ENCODE peak calls at places on chromosomes 12 and 14, in four cellular contexts. O, Y, K and I are unnamed samples. For H3K4me1, the result is how much of the 10 kb centered on the place peaks cover.

GRCh38 chr14:55000381-55000780 is 26.5 kb downstream of the WDHD1 start:
- DNase-seq in O (no peak), Y (no peak), K (no peak), I (no peak)

GRCh38 chr14:101200650-101201516 is 297.4 kb upstream of the RTL1 start:
- DNase-seq in O (no peak), Y (no peak), K (peak), I (no peak)

GRCh38 chr12:117380083-117380482 is 18.7 kb upstream of the NOS1 start:
- DNase-seq in O (no peak), Y (no peak), K (no peak), I (no peak)

GRCh38 chr14:101183376-101184103 is 280.0 kb upstream of the RTL1 start:
- DNase-seq in O (peak), Y (peak), K (peak), I (no peak)

GRCh38 chr14:71365305-71365865 is 458.1 kb downstream of the PCNX1 start:
- DNase-seq in O (no peak), Y (no peak), K (no peak), I (no peak)

GRCh38 chr14:92463141-92463540 is 50.4 kb upstream of the RIN3 start:
- DNase-seq in O (no peak), Y (no peak), K (no peak), I (no peak)

GRCh38 chr12:127926004-127926403 is 341.0 kb upstream of the TMEM132C start:
- DNase-seq in O (no peak), Y (no peak), K (no peak), I (no peak)

GRCh38 chr12:49698619-49699545 is 8.3 kb downstream of the FMNL3 start:
- DNase-seq in O (no peak), Y (peak), K (peak), I (no peak)

GRCh38 chr14:102222751-102223150 is 82.2 kb downstream of the MOK start:
- DNase-seq in O (no peak), Y (no peak), K (peak), I (no peak)

GRCh38 chr12:66683073-66683472 is 4.2 kb upstream of the GRIP1 start:
- DNase-seq in O (no peak), Y (no peak), K (no peak), I (no peak)

GRCh38 chr14:74140374-74140850 is 55.7 kb downstream of the LIN52 start:
- DNase-seq in O (no peak), Y (no peak), K (no peak), I (no peak)

GRCh38 chr12:29960113-29960512 is 176.4 kb upstream of the TMTC1 start:
- DNase-seq in O (no peak), Y (no peak), K (no peak), I (no peak)

GRCh38 chr14:64818151-64818550 is 61.6 kb downstream of the SPTB start:
- DNase-seq in O (no peak), Y (no peak), K (no peak), I (no peak)

GRCh38 chr14:47675489-47676300 is at the start of gene MDGA2:
- DNase-seq in O (no peak), Y (no peak), K (peak), I (no peak)

GRCh38 chr12:120586216-120586615 is 5.0 kb upstream of the POP5 start:
- DNase-seq in O (no peak), Y (no peak), K (no peak), I (no peak)

GRCh38 chr12:84480803-84481202 is 431.8 kb downstream of the SLC6A15 start:
- DNase-seq in O (no peak), Y (no peak), K (no peak), I (no peak)

GRCh38 chr14:24399981-24400718 is 1.3 kb downstream of the NYNRIN start:
- DNase-seq in O (no peak), Y (no peak), K (no peak), I (no peak)

GRCh38 chr12:67634167-67634793 is 14.3 kb upstream of the DYRK2 start:
- DNase-seq in O (no peak), Y (no peak), K (no peak), I (no peak)

GRCh38 chr12:94545937-94546771 is 86.5 kb upstream of the CEP83 start:
- DNase-seq in O (peak), Y (peak), K (no peak), I (peak)

GRCh38 chr14:68660495-68660894 is 132.4 kb downstream of the ZFP36L1 start:
- DNase-seq in O (no peak), Y (no peak), K (no peak), I (no peak)

GRCh38 chr14:68661226-68662225 is 131.3 kb downstream of the ZFP36L1 start:
- DNase-seq in O (no peak), Y (no peak), K (no peak), I (no peak)

GRCh38 chr14:68664225-68664681 is 128.6 kb downstream of the ZFP36L1 start:
- DNase-seq in O (no peak), Y (no peak), K (no peak), I (no peak)

GRCh38 chr14:68663385-68664076 is 129.3 kb downstream of the ZFP36L1 start:
- DNase-seq in O (no peak), Y (no peak), K (no peak), I (no peak)

DNA sequence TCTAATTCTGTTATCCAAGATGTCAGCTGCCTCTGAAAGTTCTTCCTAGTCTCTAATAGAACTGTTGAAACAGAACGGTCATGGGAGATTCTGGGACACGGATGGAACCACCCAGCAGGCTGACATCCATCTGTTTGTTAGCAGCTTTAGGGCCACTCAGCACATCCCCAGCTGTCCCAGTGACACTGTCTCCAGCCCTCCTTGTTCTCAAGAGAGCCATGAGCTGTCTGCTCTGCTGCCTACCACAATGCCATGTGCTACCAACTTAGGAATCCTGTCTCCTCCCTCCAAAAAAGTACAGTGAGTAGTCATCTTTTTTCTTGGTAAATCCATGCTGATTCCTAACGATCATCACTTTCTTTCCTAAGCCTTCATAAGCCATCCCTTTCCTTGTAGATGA is 130.5 kb downstream of the ZFP36L1 start:
- DNase-seq in O (no peak), Y (no peak), K (no peak), I (no peak)
- H3K4me1 ChIP-seq in O (under half), Y (under half), K (under half), I (under half)

GRCh38 chr12:5094986-5095385 is 51.3 kb downstream of the KCNA5 start:
- DNase-seq in O (no peak), Y (no peak), K (no peak), I (no peak)
- H3K27ac ChIP-seq in O (no peak), Y (no peak), K (no peak), I (no peak)

DNA sequence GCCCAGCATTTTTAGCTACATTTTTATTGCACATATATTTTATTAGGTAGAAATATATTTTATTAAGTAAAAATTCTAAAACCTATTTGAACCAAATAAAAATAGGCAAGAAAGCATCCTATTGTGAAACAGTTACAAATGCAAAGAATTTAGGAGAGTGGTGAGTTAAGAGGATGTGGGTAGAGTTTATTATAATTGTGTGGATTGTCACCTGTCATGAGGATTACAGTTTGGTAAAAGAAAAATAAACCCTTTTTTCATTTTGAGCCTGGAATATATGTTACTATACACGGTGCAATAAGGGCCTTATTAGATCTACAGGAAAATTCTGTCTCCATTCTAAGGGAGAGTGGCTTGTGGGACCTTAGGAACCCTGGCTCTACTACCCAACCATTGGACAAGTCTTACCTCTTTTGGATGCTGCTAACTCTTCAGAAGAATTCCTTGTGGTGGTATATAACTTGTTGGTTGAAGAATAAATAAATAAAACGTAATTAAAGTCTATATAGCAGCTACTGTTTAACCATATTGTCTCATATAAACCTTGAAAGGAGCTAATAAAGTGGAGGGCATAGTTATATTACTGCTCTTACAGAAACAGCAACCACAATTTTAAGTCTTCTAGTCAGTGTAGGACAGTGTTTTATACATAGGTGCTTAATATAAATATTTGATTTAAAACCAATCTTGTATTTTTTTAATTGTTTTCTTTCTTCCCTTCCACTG is 67.8 kb downstream of the FGD4 start:
- DNase-seq in O (no peak), Y (no peak), K (no peak), I (no peak)
- H3K4me1 ChIP-seq in O (under half), Y (under half), K (under half), I (under half)

GRCh38 chr14:50038398-50039119 is 77.8 kb downstream of the VCPKMT start:
- DNase-seq in O (peak), Y (no peak), K (no peak), I (no peak)

GRCh38 chr14:50040401-50040775 is 76.0 kb downstream of the VCPKMT start:
- DNase-seq in O (peak), Y (no peak), K (no peak), I (no peak)

GRCh38 chr14:50039734-50040400 is 76.5 kb downstream of the VCPKMT start:
- DNase-seq in O (peak), Y (no peak), K (no peak), I (no peak)

GRCh38 chr14:50037837-50038236 is 78.5 kb downstream of the VCPKMT start:
- DNase-seq in O (no peak), Y (no peak), K (no peak), I (no peak)

GRCh38 chr14:50039120-50039517 is 77.3 kb downstream of the VCPKMT start:
- DNase-seq in O (no peak), Y (no peak), K (no peak), I (no peak)
- H3K27ac ChIP-seq in O (no peak), Y (no peak), K (no peak), I (peak)

GRCh38 chr12:116121453-116121871 is 156.0 kb downstream of the MED13L start:
- DNase-seq in O (no peak), Y (no peak), K (no peak), I (no peak)
- H3K4me1 ChIP-seq in O (under half), Y (under half), K (under half), I (under half)

GRCh38 chr12:6941786-6942185 is 1.8 kb upstream of the RNU7-1 start:
- DNase-seq in O (no peak), Y (no peak), K (peak), I (no peak)
- H3K27ac ChIP-seq in O (no peak), Y (no peak), K (no peak), I (peak)

DNA sequence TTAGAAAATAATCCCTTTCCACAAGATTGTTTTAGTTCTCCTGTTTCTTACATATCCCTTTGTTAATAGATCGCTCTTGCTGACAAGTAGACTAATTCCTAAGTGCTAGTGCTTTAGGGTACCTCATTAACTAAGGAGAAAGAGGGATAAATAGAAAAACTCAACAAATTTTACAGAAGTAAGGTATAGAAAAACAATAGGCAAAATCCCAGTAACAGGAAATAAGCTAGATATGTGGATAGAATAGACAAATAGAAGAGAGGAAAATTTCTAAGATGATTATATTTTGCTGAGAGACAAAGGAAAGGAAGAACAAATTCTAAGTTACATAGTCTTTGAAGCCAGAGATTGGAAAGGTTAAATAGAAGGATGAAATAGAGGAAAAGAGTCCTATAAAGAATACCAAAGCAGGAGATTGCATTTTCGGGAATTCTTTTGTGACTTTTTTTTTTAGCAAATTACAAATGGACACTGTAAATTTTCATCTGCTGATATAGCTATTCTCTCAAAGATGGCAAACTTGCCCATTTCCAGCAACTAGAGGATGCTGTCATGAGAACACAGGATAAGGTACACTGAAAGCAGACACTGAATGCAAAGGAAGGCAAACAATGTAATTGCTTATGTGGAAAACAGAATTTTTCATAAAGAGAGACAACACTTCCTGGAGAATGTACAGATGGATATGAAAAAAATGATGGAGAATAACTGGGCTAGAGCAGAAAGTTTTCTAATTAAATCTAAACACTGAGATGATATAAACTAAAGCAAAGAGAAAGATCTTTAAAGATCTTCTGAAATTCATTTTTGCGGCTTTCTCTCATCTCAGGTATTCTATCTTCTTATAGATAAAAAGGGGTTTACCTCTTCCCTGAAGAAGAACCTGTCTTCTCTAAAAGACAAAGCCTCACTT is 765 bp downstream of the CD69 start:
- DNase-seq in O (no peak), Y (no peak), K (no peak), I (no peak)
- H3K4me1 ChIP-seq in O (under half), Y (under half), K (under half), I (under half)

GRCh38 chr14:35220920-35221319 is 71.3 kb upstream of the PSMA6 start:
- DNase-seq in O (no peak), Y (no peak), K (no peak), I (no peak)
- H3K27ac ChIP-seq in O (no peak), Y (no peak), K (no peak), I (no peak)

DNA sequence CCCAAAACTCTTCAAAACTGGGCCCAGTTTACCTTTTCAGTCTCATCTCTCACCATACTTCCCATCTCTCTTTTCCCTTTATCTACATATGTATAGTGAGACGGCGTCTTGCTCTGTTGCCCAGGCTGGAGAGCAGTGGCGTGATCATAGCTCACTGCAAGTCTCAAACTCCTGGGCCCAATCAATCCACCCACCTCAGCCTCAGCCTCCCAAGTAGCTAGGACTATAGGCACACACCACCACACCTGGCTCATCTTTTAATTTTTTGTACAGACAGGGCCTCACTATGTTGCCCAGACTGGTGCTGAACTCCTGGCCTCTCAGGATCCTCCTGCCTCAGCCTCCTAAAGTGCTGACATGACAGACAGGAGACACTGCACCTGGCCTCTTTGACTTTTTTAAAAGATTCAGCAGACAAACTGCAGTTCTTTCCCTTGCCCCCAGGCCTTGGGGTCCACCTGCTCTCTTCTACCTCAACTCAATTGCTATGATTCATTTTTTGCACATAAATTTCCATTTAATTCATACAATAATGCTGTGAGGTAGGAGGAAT is 33.6 kb downstream of the TFCP2 start:
- DNase-seq in O (no peak), Y (no peak), K (no peak), I (no peak)
- H3K4me1 ChIP-seq in O (under half), Y (under half), K (under half), I (under half)